ENCODE peak calls at places on chromosome 21, in seven cellular contexts. G is upper lobe of right lung, M is fibroblast of the aortic adventitia, X is Calu3, S is dorsolateral prefrontal cortex, C is body of pancreas, Z is osteocyte. Q is an unnamed sample.

GRCh38 chr21:31720739-31721138 is 11.2 kb downstream of the SCAF4 start:
- DNase-seq in S (no peak), G (no peak), Z (no peak), M (no peak), X (no peak), C (no peak), Q (no peak)

GRCh38 chr21:21268061-21268471 is 269.9 kb downstream of the NCAM2 start:
- DNase-seq in S (no peak), G (no peak), Z (no peak), C (no peak), M (no peak), X (no peak), Q (no peak)

GRCh38 chr21:28485301-28486022 is 507.2 kb downstream of the LTN1 start:
- DNase-seq in X (no peak), G (no peak), C (no peak), S (no peak), M (peak), Z (no peak), Q (no peak)

GRCh38 chr21:14306143-14306907 is 76.6 kb downstream of the HSPA13 start:
- DNase-seq in Z (no peak), X (no peak), C (no peak), M (peak), S (no peak), G (no peak), Q (no peak)

GRCh38 chr21:14616303-14617039 is 70.4 kb upstream of the SAMSN1 start:
- DNase-seq in S (no peak), X (no peak), G (no peak), Z (no peak), C (no peak), M (no peak), Q (no peak)

GRCh38 chr21:15222711-15223110 is 157.9 kb upstream of the NRIP1 start:
- DNase-seq in S (no peak), G (no peak), C (no peak), M (peak), X (no peak), Z (no peak), Q (peak)

GRCh38 chr21:34039678-34040382 is 33.5 kb upstream of the MRPS6 start:
- DNase-seq in M (peak), G (no peak), S (no peak), C (no peak), X (no peak), Z (no peak), Q (no peak)

GRCh38 chr21:28229811-28230210 is 762.9 kb downstream of the LTN1 start:
- DNase-seq in S (no peak), Z (no peak), X (no peak), G (no peak), C (no peak), M (peak), Q (no peak)

GRCh38 chr21:18951291-18952038 is 547.9 kb upstream of the TMPRSS15 start:
- DNase-seq in C (no peak), M (no peak), G (no peak), X (no peak), S (no peak), Z (no peak), Q (no peak)

GRCh38 chr21:35077975-35078374 is 28.9 kb upstream of the RUNX1 start:
- DNase-seq in Z (no peak), G (no peak), X (no peak), M (no peak), C (no peak), S (no peak), Q (no peak)

GRCh38 chr21:10430007-10430406 is 91.4 kb upstream of the TPTE start:
- DNase-seq in X (no peak), S (no peak), M (no peak), G (no peak), C (no peak), Z (no peak), Q (no peak)

GRCh38 chr21:28723666-28724065 is 269.0 kb downstream of the LTN1 start:
- DNase-seq in X (no peak), G (no peak), Z (no peak), S (no peak), C (no peak), M (no peak), Q (no peak)

GRCh38 chr21:29102791-29103257 is 27.6 kb upstream of the MAP3K7CL start:
- DNase-seq in G (no peak), S (no peak), C (no peak), X (no peak), M (no peak), Z (no peak), Q (no peak)

GRCh38 chr21:41387042-41387819 is 25.4 kb downstream of the MX2 start:
- DNase-seq in C (no peak), Z (no peak), S (no peak), G (no peak), M (no peak), X (no peak), Q (no peak)

GRCh38 chr21:15057290-15057689 is 7.5 kb downstream of the NRIP1 start:
- DNase-seq in G (no peak), C (no peak), X (no peak), S (no peak), M (no peak), Z (no peak), Q (no peak)

GRCh38 chr21:26473471-26473870 is 99.6 kb downstream of the CYYR1 start:
- DNase-seq in M (no peak), G (no peak), X (no peak), C (no peak), Z (no peak), S (no peak), Q (no peak)

GRCh38 chr21:15514073-15514946 is 215.5 kb upstream of the USP25 start:
- DNase-seq in S (no peak), Z (no peak), C (no peak), M (no peak), G (no peak), X (no peak), Q (no peak)

GRCh38 chr21:46561448-46562095 is 43.3 kb downstream of the S100B start:
- DNase-seq in M (no peak), G (no peak), X (no peak), C (no peak), Z (no peak), S (no peak), Q (no peak)

GRCh38 chr21:30463713-30464112 is 16.5 kb downstream of the KRTAP19-1 start:
- DNase-seq in G (no peak), C (no peak), S (no peak), M (no peak), Z (no peak), X (no peak), Q (no peak)

GRCh38 chr21:14864211-14865021 is 200.4 kb downstream of the NRIP1 start:
- DNase-seq in Z (no peak), X (peak), C (peak), S (peak), M (peak), G (peak), Q (peak)

GRCh38 chr21:45289134-45289533 is 1.4 kb upstream of the POFUT2 start:
- DNase-seq in X (no peak), Z (no peak), S (no peak), G (no peak), M (no peak), C (no peak), Q (no peak)
- TF ChIP-seq CTCF in X (no peak), Z (no peak), S (no peak), G (no peak), M (no peak), C (no peak), Q (no peak)

GRCh38 chr21:23574932-23575331 is 2032.3 kb downstream of the MRPL39 start:
- DNase-seq in M (no peak), G (no peak), Z (no peak), X (no peak), S (no peak), C (no peak), Q (no peak)
- TF ChIP-seq CTCF in M (no peak), G (no peak), Z (no peak), X (no peak), S (no peak), C (no peak), Q (no peak)

GRCh38 chr21:32844076-32844475 is 72.5 kb upstream of the PAXBP1 start:
- DNase-seq in C (no peak), G (no peak), X (no peak), S (no peak), M (no peak), Z (no peak), Q (no peak)

GRCh38 chr21:32843561-32843960 is 72.0 kb upstream of the PAXBP1 start:
- DNase-seq in X (no peak), G (no peak), C (no peak), M (no peak), S (no peak), Z (no peak), Q (no peak)

DNA sequence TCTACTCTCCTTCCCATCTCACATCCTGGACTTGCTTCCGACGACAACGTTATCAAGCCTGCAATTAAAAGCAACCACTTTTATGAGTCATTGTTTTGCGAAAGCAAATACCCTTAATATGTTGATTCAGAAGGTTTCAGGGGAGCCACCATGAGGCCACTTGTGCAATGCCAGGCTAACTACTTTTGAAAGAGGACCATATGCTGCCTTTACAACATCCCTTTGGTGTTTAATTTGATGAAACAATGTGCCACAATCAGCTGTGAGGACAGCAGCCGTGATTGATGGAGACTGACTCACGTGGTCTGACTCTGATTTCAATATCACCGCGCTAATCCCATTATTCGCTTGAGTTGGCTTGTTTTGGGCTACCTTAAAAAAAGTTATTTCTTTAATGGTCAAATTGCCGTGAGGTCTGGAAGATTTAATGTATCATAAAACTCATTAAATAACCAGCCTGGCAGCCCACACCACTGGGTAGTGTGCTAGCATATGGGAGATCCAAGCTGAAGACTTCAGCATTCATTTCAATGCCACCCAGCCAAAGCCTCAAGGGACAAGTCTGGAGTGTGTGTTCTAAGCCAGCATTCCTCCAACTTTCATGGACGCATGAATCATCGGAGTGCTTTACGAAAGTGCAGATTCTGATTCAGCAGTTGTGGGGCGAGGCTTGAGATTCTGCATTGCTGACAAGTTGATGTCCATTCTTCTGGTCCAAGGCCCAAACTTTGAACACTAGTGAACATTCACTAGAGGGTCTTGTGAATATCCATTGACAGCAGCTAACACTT is 73.3 kb upstream of the PAXBP1 start:
- DNase-seq in S (no peak), M (peak), X (peak), Z (no peak), G (no peak), C (no peak), Q (no peak)
- TF ChIP-seq CTCF in S (no peak), M (peak), X (no peak), Z (no peak), G (no peak), C (no peak), Q (no peak)

GRCh38 chr21:44419679-44420078 is 35.6 kb upstream of the LRRC3 start:
- DNase-seq in M (no peak), S (no peak), C (no peak), Z (no peak), X (no peak), G (no peak), Q (peak)
- TF ChIP-seq CTCF in M (no peak), S (no peak), C (no peak), Z (no peak), X (no peak), G (no peak), Q (no peak)

DNA sequence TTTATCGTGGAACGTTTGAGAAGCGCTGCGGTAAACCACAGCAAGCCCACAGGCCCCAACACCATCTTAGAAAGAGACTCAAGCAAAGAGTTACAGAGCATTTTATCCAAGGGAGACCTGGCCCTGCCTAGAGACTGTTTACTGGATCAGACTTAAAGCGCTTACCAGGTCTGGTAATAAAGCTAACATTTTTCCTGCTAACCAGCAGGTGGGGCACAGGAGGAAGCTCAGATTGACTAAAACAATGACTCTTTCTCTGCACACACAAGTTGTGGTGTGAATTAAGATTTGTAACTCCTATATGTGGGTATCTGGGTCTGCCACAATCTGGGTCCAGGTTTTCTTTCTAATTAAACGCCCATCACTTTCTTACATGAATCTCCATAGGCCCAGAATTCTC is 136.5 kb upstream of the ETS2 start:
- DNase-seq in X (peak), G (no peak), C (no peak), M (peak), S (no peak), Z (peak), Q (no peak)
- TF ChIP-seq CTCF in X (no peak), G (peak), C (peak), M (peak), S (peak), Z (peak), Q (peak)

GRCh38 chr21:36420571-36421339 is 35.6 kb downstream of the CHAF1B start:
- DNase-seq in Z (no peak), C (no peak), M (no peak), S (no peak), G (no peak), X (no peak), Q (no peak)

GRCh38 chr21:36423772-36424433 is 38.7 kb downstream of the CHAF1B start:
- DNase-seq in S (no peak), G (no peak), Z (no peak), M (no peak), C (no peak), X (no peak), Q (no peak)

GRCh38 chr21:36422279-36423098 is 37.3 kb downstream of the CHAF1B start:
- DNase-seq in M (peak), G (peak), C (peak), S (no peak), X (peak), Z (no peak), Q (peak)

GRCh38 chr21:36419241-36419640 is 34.0 kb downstream of the CHAF1B start:
- DNase-seq in G (no peak), Z (no peak), C (no peak), M (no peak), S (no peak), X (no peak), Q (no peak)

GRCh38 chr21:36419996-36420395 is 34.8 kb downstream of the CHAF1B start:
- DNase-seq in X (peak), S (peak), M (peak), G (peak), C (peak), Z (peak), Q (peak)
- TF ChIP-seq CTCF in X (peak), S (peak), M (peak), G (peak), C (peak), Z (peak), Q (peak)

DNA sequence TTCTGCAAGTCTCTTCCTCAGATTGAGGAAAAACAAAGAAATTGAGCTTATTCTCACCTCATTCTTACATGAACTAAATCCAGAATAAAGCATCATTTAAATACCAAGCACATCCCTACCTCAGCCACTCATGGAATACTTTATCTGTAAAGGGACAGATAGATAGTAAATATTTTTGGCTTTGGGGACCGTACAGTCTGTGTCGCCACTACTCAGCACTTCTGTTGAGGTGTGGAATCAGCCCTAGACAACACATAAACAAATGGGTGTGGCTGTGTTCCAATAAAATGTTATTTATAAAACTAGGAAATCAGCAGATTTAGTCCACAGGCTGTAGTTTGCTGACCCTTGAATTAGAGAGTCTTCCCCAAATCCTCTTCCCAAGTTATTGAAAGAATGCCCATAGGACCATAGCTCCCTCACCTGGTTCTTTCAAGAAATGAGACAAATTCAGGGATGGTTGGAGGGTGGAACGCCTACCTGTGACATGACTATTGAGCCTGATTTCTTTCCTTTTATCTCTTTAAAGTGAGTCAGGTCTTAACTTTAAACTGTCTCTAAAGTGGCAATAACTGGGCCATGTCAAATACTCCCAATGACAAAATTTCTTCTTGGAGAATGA is 878.5 kb downstream of the USP25 start:
- DNase-seq in G (no peak), X (no peak), M (peak), C (no peak), Z (no peak), S (no peak), Q (no peak)
- TF ChIP-seq CTCF in G (no peak), X (no peak), M (peak), C (no peak), Z (no peak), S (peak), Q (no peak)

DNA sequence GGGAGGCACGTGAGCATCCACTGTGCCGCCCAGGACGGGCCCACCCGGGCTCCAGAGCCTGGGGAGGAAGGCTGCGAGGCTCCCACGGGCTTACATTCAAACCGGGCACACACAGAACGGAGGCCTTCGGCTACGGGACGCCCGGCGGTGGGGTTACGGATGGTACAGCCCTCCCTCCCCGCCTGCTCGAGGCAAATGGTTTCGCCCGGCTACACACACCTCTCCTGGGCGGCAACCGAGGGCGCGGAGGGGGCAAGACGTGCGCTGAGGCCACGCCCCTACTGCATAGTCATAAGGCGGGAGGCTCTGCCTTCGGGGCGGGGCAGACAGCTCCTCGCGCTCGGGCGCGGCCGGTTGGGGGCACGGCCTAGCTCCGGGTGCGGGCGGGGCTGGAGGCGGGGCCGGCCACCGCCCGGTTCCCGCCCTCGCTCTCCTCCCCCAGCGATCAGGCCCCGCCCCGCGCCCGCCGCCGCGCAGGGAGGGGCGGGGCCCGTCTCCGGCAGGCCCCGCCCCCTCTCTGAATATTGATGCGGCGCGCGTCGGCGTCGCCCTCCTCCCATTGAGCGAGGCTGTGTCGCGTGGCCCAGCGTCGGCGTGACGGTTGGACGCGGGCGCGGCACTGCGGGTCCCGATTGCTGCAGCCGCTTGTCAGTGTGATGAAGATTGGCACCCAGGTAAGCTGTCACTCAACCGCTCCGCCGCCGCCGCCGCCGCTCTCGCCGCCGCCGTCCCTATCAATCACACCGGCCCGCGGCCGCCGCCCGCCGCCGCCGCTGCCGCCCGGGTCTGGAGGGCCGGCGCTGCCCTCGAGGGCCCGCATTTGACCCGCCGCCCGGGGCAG is at the start of gene PKNOX1:
- DNase-seq in X (peak), S (peak), G (peak), Z (peak), C (peak), M (peak), Q (peak)
- TF ChIP-seq CTCF in X (no peak), S (peak), G (no peak), Z (no peak), C (peak), M (peak), Q (no peak)

GRCh38 chr21:38171723-38172344 is 85.0 kb upstream of the KCNJ15 start:
- DNase-seq in S (no peak), C (peak), M (peak), X (peak), G (no peak), Z (no peak), Q (no peak)
- TF ChIP-seq CTCF in S (no peak), C (no peak), M (no peak), X (no peak), G (no peak), Z (peak), Q (no peak)